ENCODE peak calls at places on chromosomes 1 and 21, in four cellular contexts. One of them, this sample, is unnamed.

GRCh38 chr1:91501527-91501859 is 842 bp downstream of the CDC7 start:
- DNase-seq in GM06990: no peak
- DNase-seq in OCI-LY7: peak
- DNase-seq in endodermal cell: no peak
- DNase-seq in this sample: no peak

GRCh38 chr1:65001238-65001792 is 35.0 kb upstream of the JAK1 start:
- DNase-seq in GM06990: peak
- DNase-seq in OCI-LY7: no peak
- DNase-seq in endodermal cell: peak
- DNase-seq in this sample: no peak

GRCh38 chr1:212622467-212622866 is 13.9 kb downstream of the ATF3 start:
- DNase-seq in GM06990: no peak
- DNase-seq in OCI-LY7: no peak
- DNase-seq in endodermal cell: no peak
- DNase-seq in this sample: no peak

GRCh38 chr1:196142111-196142510 is 466.1 kb downstream of the KCNT2 start:
- DNase-seq in GM06990: no peak
- DNase-seq in OCI-LY7: no peak
- DNase-seq in endodermal cell: no peak
- DNase-seq in this sample: no peak

GRCh38 chr1:212669102-212669501 is 30.5 kb downstream of the BATF3 start:
- DNase-seq in GM06990: no peak
- DNase-seq in OCI-LY7: peak
- DNase-seq in endodermal cell: peak
- DNase-seq in this sample: no peak

GRCh38 chr1:98496246-98496995 is 165.1 kb upstream of the SNX7 start:
- DNase-seq in GM06990: no peak
- DNase-seq in OCI-LY7: no peak
- DNase-seq in endodermal cell: no peak
- DNase-seq in this sample: no peak

GRCh38 chr21:43574741-43575465 is 84.4 kb downstream of the HSF2BP start:
- DNase-seq in GM06990: no peak
- DNase-seq in OCI-LY7: no peak
- DNase-seq in endodermal cell: no peak
- DNase-seq in this sample: no peak

GRCh38 chr1:154483941-154484803 is 17.8 kb upstream of the TDRD10 start:
- DNase-seq in GM06990: no peak
- DNase-seq in OCI-LY7: no peak
- DNase-seq in endodermal cell: no peak
- DNase-seq in this sample: no peak

GRCh38 chr1:109432336-109432735 is 6.1 kb upstream of the PSMA5 start:
- DNase-seq in GM06990: no peak
- DNase-seq in OCI-LY7: no peak
- DNase-seq in endodermal cell: no peak
- DNase-seq in this sample: no peak

GRCh38 chr1:208179303-208179702 is 64.9 kb downstream of the PLXNA2 start:
- DNase-seq in GM06990: no peak
- DNase-seq in OCI-LY7: no peak
- DNase-seq in endodermal cell: peak
- DNase-seq in this sample: no peak

GRCh38 chr1:8666394-8667167 is 150.9 kb downstream of the RERE start:
- DNase-seq in GM06990: peak
- DNase-seq in OCI-LY7: peak
- DNase-seq in endodermal cell: no peak
- DNase-seq in this sample: no peak

GRCh38 chr21:16330340-16331319 is 600.8 kb downstream of the USP25 start:
- DNase-seq in GM06990: no peak
- DNase-seq in OCI-LY7: peak
- DNase-seq in endodermal cell: no peak
- DNase-seq in this sample: peak

GRCh38 chr21:42621828-42622199 is 31.6 kb upstream of the PDE9A start:
- DNase-seq in GM06990: no peak
- DNase-seq in OCI-LY7: no peak
- DNase-seq in endodermal cell: no peak
- DNase-seq in this sample: no peak

GRCh38 chr1:228208831-228209524 is 1.1 kb downstream of the OBSCN start:
- DNase-seq in GM06990: no peak
- DNase-seq in OCI-LY7: no peak
- DNase-seq in endodermal cell: no peak
- DNase-seq in this sample: no peak

GRCh38 chr1:224481601-224482000 is 47.0 kb upstream of the WDR26 start:
- DNase-seq in GM06990: no peak
- DNase-seq in OCI-LY7: no peak
- DNase-seq in endodermal cell: no peak
- DNase-seq in this sample: no peak

GRCh38 chr21:29196021-29196663 is 65.7 kb downstream of the MAP3K7CL start:
- DNase-seq in GM06990: peak
- DNase-seq in OCI-LY7: peak
- DNase-seq in endodermal cell: no peak
- DNase-seq in this sample: no peak

GRCh38 chr1:16162163-16162822 is 6.4 kb upstream of the EPHA2 start:
- DNase-seq in GM06990: peak
- DNase-seq in OCI-LY7: no peak
- DNase-seq in endodermal cell: peak
- DNase-seq in this sample: no peak

GRCh38 chr1:20386682-20387081 is 96.0 kb downstream of the VWA5B1 start:
- DNase-seq in GM06990: no peak
- DNase-seq in OCI-LY7: peak
- DNase-seq in endodermal cell: peak
- DNase-seq in this sample: no peak

GRCh38 chr1:161119017-161119378 is 1.1 kb downstream of the NIT1 start:
- DNase-seq in GM06990: no peak
- DNase-seq in OCI-LY7: peak
- DNase-seq in endodermal cell: peak
- DNase-seq in this sample: no peak

GRCh38 chr1:96049759-96050409 is 671.7 kb upstream of the PTBP2 start:
- DNase-seq in GM06990: no peak
- DNase-seq in OCI-LY7: no peak
- DNase-seq in endodermal cell: no peak
- DNase-seq in this sample: no peak

GRCh38 chr1:62593825-62594394 is 3.4 kb upstream of the ANGPTL3 start:
- DNase-seq in GM06990: no peak
- DNase-seq in OCI-LY7: no peak
- DNase-seq in endodermal cell: no peak
- DNase-seq in this sample: peak

GRCh38 chr21:38831526-38832467 is 26.1 kb downstream of the ETS2 start:
- DNase-seq in GM06990: peak
- DNase-seq in OCI-LY7: no peak
- DNase-seq in endodermal cell: no peak
- DNase-seq in this sample: peak

GRCh38 chr21:38830667-38831525 is 25.2 kb downstream of the ETS2 start:
- DNase-seq in GM06990: no peak
- DNase-seq in OCI-LY7: peak
- DNase-seq in endodermal cell: no peak
- DNase-seq in this sample: no peak

GRCh38 chr21:38834725-38835124 is 29.0 kb downstream of the ETS2 start:
- DNase-seq in GM06990: no peak
- DNase-seq in OCI-LY7: no peak
- DNase-seq in endodermal cell: no peak
- DNase-seq in this sample: peak

GRCh38 chr21:38832664-38833063 is 26.9 kb downstream of the ETS2 start:
- DNase-seq in GM06990: no peak
- DNase-seq in OCI-LY7: no peak
- DNase-seq in endodermal cell: no peak
- DNase-seq in this sample: no peak

GRCh38 chr21:38833122-38833521 is 27.4 kb downstream of the ETS2 start:
- DNase-seq in GM06990: no peak
- DNase-seq in OCI-LY7: no peak
- DNase-seq in endodermal cell: peak
- DNase-seq in this sample: no peak
- TF ChIP-seq CTCF in GM06990: no peak
- TF ChIP-seq CTCF in OCI-LY7: no peak
- TF ChIP-seq CTCF in endodermal cell: peak
- TF ChIP-seq CTCF in this sample: no peak

GRCh38 chr1:156103521-156103947 is 11.0 kb upstream of the LMNA start:
- DNase-seq in GM06990: no peak
- DNase-seq in OCI-LY7: no peak
- DNase-seq in endodermal cell: peak
- DNase-seq in this sample: no peak
- H3K4me3 ChIP-seq in GM06990: no peak
- H3K4me3 ChIP-seq in OCI-LY7: no peak
- H3K4me3 ChIP-seq in endodermal cell: no peak
- H3K4me3 ChIP-seq in this sample: no peak

GRCh38 chr1:242827538-242827937 is 303.0 kb upstream of the PLD5 start:
- DNase-seq in GM06990: no peak
- DNase-seq in OCI-LY7: no peak
- DNase-seq in endodermal cell: no peak
- DNase-seq in this sample: no peak

GRCh38 chr1:242826706-242827336 is 302.3 kb upstream of the PLD5 start:
- DNase-seq in GM06990: no peak
- DNase-seq in OCI-LY7: no peak
- DNase-seq in endodermal cell: no peak
- DNase-seq in this sample: no peak

GRCh38 chr1:242824435-242824834 is 299.9 kb upstream of the PLD5 start:
- DNase-seq in GM06990: no peak
- DNase-seq in OCI-LY7: no peak
- DNase-seq in endodermal cell: no peak
- DNase-seq in this sample: no peak

GRCh38 chr1:242828828-242829227 is 304.3 kb upstream of the PLD5 start:
- DNase-seq in GM06990: no peak
- DNase-seq in OCI-LY7: no peak
- DNase-seq in endodermal cell: no peak
- DNase-seq in this sample: no peak

GRCh38 chr1:242828199-242828598 is 303.7 kb upstream of the PLD5 start:
- DNase-seq in GM06990: no peak
- DNase-seq in OCI-LY7: no peak
- DNase-seq in endodermal cell: peak
- DNase-seq in this sample: no peak
- TF ChIP-seq CTCF in GM06990: peak
- TF ChIP-seq CTCF in OCI-LY7: peak
- TF ChIP-seq CTCF in endodermal cell: no peak
- TF ChIP-seq CTCF in this sample: no peak

DNA sequence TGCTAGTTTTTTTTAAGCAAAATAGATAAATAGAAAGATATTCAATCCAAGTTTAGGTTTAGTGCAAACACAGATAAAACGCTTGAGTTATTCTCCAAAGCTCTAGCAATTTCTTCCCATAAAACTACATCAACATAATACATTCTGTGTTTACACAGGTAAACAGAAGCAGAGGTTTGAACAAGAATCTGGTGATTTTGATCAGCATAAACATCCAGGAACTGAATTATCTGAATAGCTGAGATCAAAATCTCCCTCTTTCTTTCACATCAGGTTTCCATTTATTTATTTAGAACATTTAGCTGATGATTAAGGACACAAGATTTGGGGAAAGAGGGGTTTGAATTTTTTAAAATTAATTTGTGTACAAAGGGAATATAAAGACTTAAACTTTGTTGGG is 1564.6 kb downstream of the MRPL39 start:
- DNase-seq in GM06990: no peak
- DNase-seq in OCI-LY7: no peak
- DNase-seq in endodermal cell: no peak
- DNase-seq in this sample: peak
- H3K4me3 ChIP-seq in GM06990: no peak
- H3K4me3 ChIP-seq in OCI-LY7: no peak
- H3K4me3 ChIP-seq in endodermal cell: no peak
- H3K4me3 ChIP-seq in this sample: no peak

DNA sequence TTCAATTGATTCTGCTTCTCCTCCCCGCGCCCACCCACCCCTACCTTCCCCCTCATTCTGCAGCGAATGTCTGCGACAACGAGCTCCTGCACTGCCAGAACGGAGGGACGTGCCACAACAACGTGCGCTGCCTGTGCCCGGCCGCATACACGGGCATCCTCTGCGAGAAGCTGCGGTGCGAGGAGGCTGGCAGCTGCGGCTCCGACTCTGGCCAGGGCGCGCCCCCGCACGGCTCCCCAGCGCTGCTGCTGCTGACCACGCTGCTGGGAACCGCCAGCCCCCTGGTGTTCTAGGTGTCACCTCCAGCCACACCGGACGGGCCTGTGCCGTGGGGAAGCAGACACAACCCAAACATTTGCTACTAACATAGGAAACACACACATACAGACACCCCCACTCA is 339.7 kb downstream of the NTNG1 start:
- DNase-seq in GM06990: peak
- DNase-seq in OCI-LY7: peak
- DNase-seq in endodermal cell: no peak
- DNase-seq in this sample: no peak
- TF ChIP-seq CTCF in GM06990: no peak
- TF ChIP-seq CTCF in OCI-LY7: no peak
- TF ChIP-seq CTCF in endodermal cell: no peak
- TF ChIP-seq CTCF in this sample: no peak

DNA sequence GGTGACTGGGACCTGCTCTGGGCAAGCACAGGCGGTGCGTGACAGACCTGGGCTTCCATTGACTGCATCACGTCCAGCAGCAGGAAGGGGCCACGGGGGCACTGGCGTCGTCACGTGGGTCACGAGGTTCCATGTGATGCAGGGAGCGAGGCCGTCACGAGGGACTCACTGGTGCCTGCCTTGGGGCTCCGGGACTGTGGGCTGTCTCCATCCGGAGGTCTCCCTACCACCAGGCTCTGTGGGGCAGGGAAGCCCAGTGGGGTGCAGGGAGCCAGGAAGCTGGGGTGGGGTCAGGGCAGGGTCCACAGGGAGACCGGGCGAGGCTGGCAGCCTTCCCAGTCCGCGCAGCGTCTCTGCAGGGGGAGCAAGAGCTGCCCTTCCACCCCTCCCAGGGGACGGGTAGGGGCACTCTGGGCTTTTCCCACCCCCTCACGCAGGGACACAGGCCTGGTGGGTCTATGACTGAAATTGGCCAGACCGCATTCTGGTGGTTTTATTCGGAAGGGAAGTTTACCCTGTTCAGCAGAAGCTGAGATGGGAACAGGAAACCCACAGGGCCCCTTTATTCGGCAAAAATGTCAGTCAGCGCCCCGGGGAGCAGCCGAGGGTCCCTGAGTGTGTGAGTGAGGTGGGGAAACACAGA is 416 bp upstream of the TNFRSF14 start:
- DNase-seq in GM06990: peak
- DNase-seq in OCI-LY7: peak
- DNase-seq in endodermal cell: no peak
- DNase-seq in this sample: no peak
- H3K4me3 ChIP-seq in GM06990: peak
- H3K4me3 ChIP-seq in OCI-LY7: peak
- H3K4me3 ChIP-seq in endodermal cell: no peak
- H3K4me3 ChIP-seq in this sample: peak

GRCh38 chr1:248804771-248805681 is 20.7 kb downstream of the SH3BP5L start:
- DNase-seq in GM06990: peak
- DNase-seq in OCI-LY7: peak
- DNase-seq in endodermal cell: peak
- DNase-seq in this sample: no peak

GRCh38 chr1:248805905-248806304 is 19.8 kb downstream of the SH3BP5L start:
- DNase-seq in GM06990: no peak
- DNase-seq in OCI-LY7: peak
- DNase-seq in endodermal cell: peak
- DNase-seq in this sample: no peak

GRCh38 chr1:248808876-248809275 is 16.8 kb downstream of the SH3BP5L start:
- DNase-seq in GM06990: no peak
- DNase-seq in OCI-LY7: no peak
- DNase-seq in endodermal cell: no peak
- DNase-seq in this sample: no peak

GRCh38 chr1:248810000-248810726 is 15.6 kb downstream of the SH3BP5L start:
- DNase-seq in GM06990: no peak
- DNase-seq in OCI-LY7: no peak
- DNase-seq in endodermal cell: no peak
- DNase-seq in this sample: no peak

GRCh38 chr1:248807067-248807737 is 18.5 kb downstream of the SH3BP5L start:
- DNase-seq in GM06990: no peak
- DNase-seq in OCI-LY7: peak
- DNase-seq in endodermal cell: peak
- DNase-seq in this sample: peak
- TF ChIP-seq CTCF in GM06990: peak
- TF ChIP-seq CTCF in OCI-LY7: peak
- TF ChIP-seq CTCF in endodermal cell: peak
- TF ChIP-seq CTCF in this sample: peak

This sample was measured in LNCaP clone FGC.